ENCODE peak calls at places on chromosomes 16 and 17, in four cellular contexts. U is tibial artery, W is EL, Y is body of pancreas. M is an unnamed sample.

GRCh38 chr16:30659507-30660423 is 1.5 kb downstream of the FBRS start:
- DNase-seq in U (no peak), W (peak; percentile 29), Y (peak; percentile 38), M (no peak)

GRCh38 chr17:79857095-79857494 is 17.9 kb upstream of the CBX4 start:
- DNase-seq in U (no peak), W (no peak), Y (no peak), M (no peak)

GRCh38 chr16:81220369-81220768 is 18.1 kb upstream of the BCO1 start:
- DNase-seq in U (no peak), W (no peak), Y (no peak), M (no peak)

GRCh38 chr16:77289331-77289809 is 90.2 kb downstream of the SYCE1L start:
- DNase-seq in U (no peak), W (peak; percentile 83), Y (no peak), M (no peak)

GRCh38 chr17:48930435-48930873 is 14.2 kb downstream of the SNF8 start:
- DNase-seq in U (no peak), W (no peak), Y (no peak), M (no peak)

GRCh38 chr17:2028234-2028614 is 1.7 kb upstream of the DPH1 start:
- DNase-seq in U (no peak), W (no peak), Y (no peak), M (no peak)

GRCh38 chr17:76869209-76869877 is 1.1 kb downstream of the MGAT5B start:
- DNase-seq in U (no peak), W (no peak), Y (no peak), M (no peak)

GRCh38 chr17:18064053-18064452 is 23.7 kb upstream of the DRG2 start:
- DNase-seq in U (no peak), W (no peak), Y (no peak), M (no peak)

GRCh38 chr16:89023621-89024511 is 46.9 kb upstream of the CBFA2T3 start:
- DNase-seq in U (peak; percentile 7), W (no peak), Y (no peak), M (no peak)

GRCh38 chr16:1571012-1571671 is 37.7 kb downstream of the TMEM204 start:
- DNase-seq in U (no peak), W (no peak), Y (no peak), M (no peak)

GRCh38 chr16:54931757-54932660 is 1.3 kb downstream of the IRX5 start:
- DNase-seq in U (no peak), W (peak; percentile 31), Y (no peak), M (no peak)

GRCh38 chr17:63701477-63702222 is 1.7 kb upstream of the LIMD2 start:
- DNase-seq in U (no peak), W (no peak), Y (no peak), M (no peak)

GRCh38 chr17:17783121-17783824 is 53.5 kb downstream of the SREBF1 start:
- DNase-seq in U (no peak), W (peak; percentile 36), Y (peak; percentile 81), M (peak; percentile 69)

GRCh38 chr16:10738231-10739077 is 5.2 kb upstream of the NUBP1 start:
- DNase-seq in U (peak; percentile 63), W (peak; percentile 84), Y (peak; percentile 72), M (peak; percentile 87)

GRCh38 chr17:78144146-78144719 is 2.0 kb upstream of the C17orf99 start:
- DNase-seq in U (peak; percentile 77), W (peak; percentile 87), Y (peak; percentile 92), M (peak; percentile 40)

GRCh38 chr17:30208214-30208613 is 27.3 kb downstream of the SLC6A4 start:
- DNase-seq in U (no peak), W (no peak), Y (no peak), M (no peak)

GRCh38 chr17:28047806-28048205 is 5.3 kb downstream of the NLK start:
- DNase-seq in U (no peak), W (no peak), Y (no peak), M (no peak)

GRCh38 chr17:72743037-72743467 is 349.4 kb downstream of the SLC39A11 start:
- DNase-seq in U (no peak), W (no peak), Y (no peak), M (no peak)

GRCh38 chr17:37219876-37220608 is 155.7 kb upstream of the C17orf78 start:
- DNase-seq in U (no peak), W (no peak), Y (no peak), M (no peak)

GRCh38 chr17:78995761-78996451 is 13.7 kb downstream of the CANT1 start:
- DNase-seq in U (peak; percentile 16), W (no peak), Y (peak; percentile 43), M (peak; percentile 86)

GRCh38 chr17:2377659-2378058 is 23.2 kb downstream of the MNT start:
- DNase-seq in U (no peak), W (no peak), Y (no peak), M (no peak)

M was measured in G401.